ENCODE peak calls at places on chromosome 18, in four cellular contexts. E is IMR-90, G is H9, P is neuronal stem cell. K is an unnamed sample.

GRCh38 chr18:8849696-8850095 is 144.3 kb downstream of the MTCL1 start:
- DNase-seq in E (peak; percentile 57), G (no peak), P (no peak), K (no peak)

GRCh38 chr18:56436651-56437050 is 201.7 kb downstream of the TXNL1 start:
- DNase-seq in E (no peak), G (no peak), P (no peak), K (no peak)

GRCh38 chr18:22228930-22229329 is 59.5 kb downstream of the GATA6 start:
- DNase-seq in E (peak; percentile 82), G (no peak), P (no peak), K (no peak)

GRCh38 chr18:60966876-60967275 is 366.4 kb upstream of the CDH20 start:
- DNase-seq in E (no peak), G (no peak), P (no peak), K (no peak)

GRCh38 chr18:35999925-36000324 is 27.4 kb downstream of the RMP24 start:
- DNase-seq in E (no peak), G (no peak), P (no peak), K (no peak)

GRCh38 chr18:11145413-11146191 is 3.8 kb downstream of the PIEZO2 start:
- DNase-seq in E (no peak), G (no peak), P (no peak), K (no peak)

GRCh38 chr18:73947180-73947989 is 200.2 kb downstream of the FBXO15 start:
- DNase-seq in E (peak; percentile 19), G (no peak), P (no peak), K (peak; percentile 41)

GRCh38 chr18:76328145-76328544 is 166.9 kb downstream of the ZNF516 start:
- DNase-seq in E (no peak), G (no peak), P (no peak), K (no peak)

GRCh38 chr18:76494541-76495403 is at the start of gene ZNF516:
- DNase-seq in E (peak; percentile 34), G (no peak), P (peak; percentile 65), K (peak; percentile 64)

GRCh38 chr18:3631927-3632326 is 182.0 kb downstream of the TGIF1 start:
- DNase-seq in E (no peak), G (no peak), P (no peak), K (no peak)

GRCh38 chr18:76943542-76944339 is 121.4 kb downstream of the ZNF236 start:
- DNase-seq in E (peak; percentile 85), G (no peak), P (no peak), K (peak; percentile 50)

GRCh38 chr18:79402977-79403722 is 7.4 kb downstream of the NFATC1 start:
- DNase-seq in E (no peak), G (no peak), P (no peak), K (no peak)

GRCh38 chr18:64103979-64104378 is 44.9 kb downstream of the LINC00305 start:
- DNase-seq in E (no peak), G (peak; percentile 34), P (no peak), K (peak; percentile 5)

GRCh38 chr18:42745931-42746330 is 369.6 kb downstream of the RIT2 start:
- DNase-seq in E (no peak), G (no peak), P (no peak), K (no peak)

GRCh38 chr18:31424383-31424988 is 23.1 kb upstream of the DSG3 start:
- DNase-seq in E (peak; percentile 20), G (peak; percentile 65), P (peak; percentile 56), K (peak; percentile 72)

GRCh38 chr18:79791141-79791972 is 6.4 kb upstream of the KCNG2 start:
- DNase-seq in E (peak; percentile 99), G (no peak), P (no peak), K (peak; percentile 96)

GRCh38 chr18:22841840-22842239 is 91.3 kb upstream of the RBBP8 start:
- DNase-seq in E (peak; percentile 38), G (no peak), P (no peak), K (no peak)

GRCh38 chr18:73409242-73409641 is 541.5 kb upstream of the NETO1 start:
- DNase-seq in E (peak; percentile 31), G (no peak), P (no peak), K (peak; percentile 5)

GRCh38 chr18:22783662-22784076 is 149.5 kb upstream of the RBBP8 start:
- DNase-seq in E (no peak), G (no peak), P (no peak), K (no peak)

GRCh38 chr18:48933578-48934399 is 17.0 kb downstream of the SMAD7 start:
- DNase-seq in E (no peak), G (no peak), P (no peak), K (no peak)

GRCh38 chr18:48934400-48934707 is 16.4 kb downstream of the SMAD7 start:
- DNase-seq in E (no peak), G (no peak), P (no peak), K (no peak)

GRCh38 chr18:48934708-48935432 is 15.9 kb downstream of the SMAD7 start:
- DNase-seq in E (no peak), G (no peak), P (no peak), K (peak; percentile 35)

GRCh38 chr18:48932822-48933510 is 17.8 kb downstream of the SMAD7 start:
- DNase-seq in E (no peak), G (no peak), P (no peak), K (peak; percentile 57)

DNA sequence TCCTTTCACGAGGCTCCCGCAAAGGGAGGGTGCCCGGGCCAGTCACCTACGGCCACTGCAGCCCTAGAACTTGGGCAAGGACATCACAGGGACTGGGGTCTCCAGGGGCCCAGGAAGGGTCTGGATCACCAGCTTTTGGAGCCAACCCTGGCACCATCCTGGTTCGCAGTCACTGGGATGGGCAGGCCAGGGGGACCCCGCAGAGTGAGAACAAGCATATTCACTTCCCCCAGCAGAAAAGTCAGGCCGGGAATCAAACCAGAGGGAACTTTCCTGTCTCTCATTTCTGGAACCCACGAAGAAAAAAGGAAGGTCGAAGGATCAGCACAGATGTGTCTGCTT is 15.4 kb downstream of the SMAD7 start:
- DNase-seq in E (no peak), G (peak; percentile 42), P (no peak), K (no peak)
- H2AK5ac ChIP-seq in E (peak overlapping the region; percentile 80), G (no peak overlapping the region), P (peak overlapping the region; percentile 52), K (peak overlapping the region; percentile 64)

GRCh38 chr18:47077111-47077510 is 41.7 kb upstream of the ELOA2 start:
- DNase-seq in E (no peak), G (no peak), P (no peak), K (no peak)

GRCh38 chr18:47080872-47081271 is 45.5 kb upstream of the ELOA2 start:
- DNase-seq in E (no peak), G (no peak), P (no peak), K (no peak)

GRCh38 chr18:47075098-47075883 is 39.9 kb upstream of the ELOA2 start:
- DNase-seq in E (no peak), G (peak; percentile 47), P (no peak), K (peak; percentile 16)
- H3K14ac ChIP-seq in E (no peak overlapping the region), G (peak overlapping the region; percentile 76), P (no peak overlapping the region), K (no peak overlapping the region)

DNA sequence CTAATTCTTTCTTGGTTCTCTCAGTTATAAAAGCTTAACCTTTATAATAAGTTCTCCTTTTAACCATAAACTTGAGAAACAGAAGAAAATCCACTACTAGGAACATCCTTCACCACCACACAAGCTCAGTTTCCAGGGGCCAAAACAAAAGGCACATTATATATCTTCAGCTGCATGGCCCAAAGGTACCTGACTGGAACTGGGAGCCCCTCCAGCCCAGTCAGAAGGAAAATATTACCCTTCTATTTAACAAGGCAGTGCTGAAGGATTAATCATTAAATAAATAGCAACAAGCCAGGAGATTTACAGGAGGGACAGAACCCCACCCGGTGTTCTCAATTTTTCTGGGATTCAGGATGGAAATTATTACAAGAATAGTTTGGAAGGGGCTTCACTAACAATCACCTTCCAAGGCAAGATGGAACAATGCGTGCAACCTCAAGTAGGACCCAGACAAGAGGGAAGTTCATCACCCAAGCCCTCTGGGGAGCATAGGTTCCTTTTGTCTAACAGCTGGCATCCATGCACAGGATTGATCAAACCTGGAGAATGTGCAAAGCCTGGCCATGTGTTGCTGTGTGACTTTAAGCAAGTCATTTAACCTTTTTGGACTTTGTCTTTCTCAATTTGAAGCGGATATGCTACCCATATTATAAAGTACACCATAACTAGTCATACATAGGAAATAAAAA is 159.6 kb upstream of the SETBP1 start:
- DNase-seq in E (no peak), G (no peak), P (no peak), K (no peak)
- H4K91ac ChIP-seq in E (no peak overlapping the region), G (no peak overlapping the region), P (no peak overlapping the region), K (no peak overlapping the region)

GRCh38 chr18:58135170-58135569 is 91.1 kb downstream of the NEDD4L start:
- DNase-seq in E (peak; percentile 95), G (no peak), P (no peak), K (peak; percentile 97)
- H2AK5ac ChIP-seq in E (peak overlapping the region; percentile 27), G (no peak overlapping the region), P (no peak overlapping the region), K (no peak overlapping the region)

GRCh38 chr18:845152-845819 is 33.2 kb upstream of the YES1 start:
- DNase-seq in E (peak; percentile 63), G (no peak), P (no peak), K (peak; percentile 62)

GRCh38 chr18:841647-842370 is 29.8 kb upstream of the YES1 start:
- DNase-seq in E (no peak), G (no peak), P (no peak), K (no peak)

GRCh38 chr18:839224-840079 is 27.4 kb upstream of the YES1 start:
- DNase-seq in E (peak; percentile 70), G (peak; percentile 92), P (peak; percentile 76), K (peak; percentile 81)

GRCh38 chr18:837922-838321 is 25.9 kb upstream of the YES1 start:
- DNase-seq in E (no peak), G (no peak), P (no peak), K (no peak)

GRCh38 chr18:840080-840408 is 28.0 kb upstream of the YES1 start:
- DNase-seq in E (no peak), G (no peak), P (no peak), K (no peak)
- H3K14ac ChIP-seq in E (no peak overlapping the region), G (no peak overlapping the region), P (no peak overlapping the region), K (no peak overlapping the region)

GRCh38 chr18:51655327-51655698 is 457.8 kb upstream of the MEX3C start:
- DNase-seq in E (no peak), G (no peak), P (no peak), K (no peak)
- H4K91ac ChIP-seq in E (no peak overlapping the region), G (no peak overlapping the region), P (no peak overlapping the region), K (no peak overlapping the region)

DNA sequence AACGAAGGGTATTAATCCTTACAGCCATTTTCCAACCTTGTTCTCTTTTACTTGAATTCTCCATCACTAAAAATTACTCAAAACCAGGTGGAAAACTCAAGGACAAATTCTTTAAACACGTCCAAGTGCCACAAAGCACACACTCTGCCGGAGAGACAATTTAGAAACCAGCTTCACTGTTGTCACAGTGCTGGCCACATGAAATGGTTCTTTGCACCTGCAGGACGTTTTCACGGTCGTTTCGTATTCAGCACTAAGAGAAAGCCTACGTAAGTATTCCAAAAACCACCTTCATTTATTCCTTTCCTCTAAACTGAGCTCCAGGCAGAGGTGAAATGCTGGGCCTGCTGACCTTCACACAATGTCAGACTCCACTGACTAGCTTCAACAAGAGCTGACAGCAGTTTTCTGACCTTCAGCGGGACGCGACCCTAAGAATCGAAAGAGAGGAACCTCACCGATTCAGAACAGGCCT is 681 bp downstream of the ATP5F1A start:
- DNase-seq in E (no peak), G (no peak), P (no peak), K (no peak)
- H2AK5ac ChIP-seq in E (peak overlapping the region; percentile 92), G (no peak overlapping the region), P (no peak overlapping the region), K (peak overlapping the region; percentile 84)

K was measured in mesenchymal stem cell.